ENCODE peak calls at places on chromosomes 2 and 18, in five cellular contexts. R is K562, D is H1, A is HepG2, M is GM12878. E is an unnamed sample.

GRCh38 chr18:48612917-48613316 is 74.1 kb downstream of the CTIF start:
- DNase-seq in D (no peak), R (no peak), A (no peak), M (no peak), E (no peak)

GRCh38 chr2:149132303-149132702 is 93.8 kb downstream of the LYPD6B start:
- DNase-seq in M (no peak), R (no peak), D (no peak), A (no peak), E (no peak)

GRCh38 chr2:109727929-109728447 is 66.1 kb upstream of the RGPD5 start:
- DNase-seq in D (no peak), M (no peak), R (no peak), A (no peak), E (no peak)

GRCh38 chr2:181790716-181791649 is 100.5 kb upstream of the ITPRID2 start:
- DNase-seq in D (no peak), R (peak; percentile 45), A (peak; percentile 88), M (peak; percentile 50), E (no peak)

GRCh38 chr2:234747032-234747431 is 204.8 kb upstream of the SH3BP4 start:
- DNase-seq in M (no peak), A (no peak), R (no peak), D (no peak), E (no peak)

GRCh38 chr2:148998162-148998830 is 40.2 kb upstream of the LYPD6B start:
- DNase-seq in R (no peak), A (no peak), D (no peak), M (no peak), E (no peak)

GRCh38 chr2:211982162-211982561 is 556.4 kb downstream of the ERBB4 start:
- DNase-seq in D (no peak), M (no peak), A (no peak), R (no peak), E (no peak)

GRCh38 chr2:132547089-132547687 is 122.8 kb downstream of the LYPD1 start:
- DNase-seq in R (peak; percentile 71), D (peak; percentile 29), M (peak; percentile 8), A (peak; percentile 59), E (peak; percentile 87)

GRCh38 chr2:85547859-85548607 is 9.1 kb downstream of the MAT2A start:
- DNase-seq in D (no peak), R (no peak), M (no peak), A (no peak), E (no peak)

GRCh38 chr18:37456873-37457272 is 108.7 kb downstream of the CELF4 start:
- DNase-seq in A (no peak), D (no peak), M (no peak), R (no peak), E (no peak)

GRCh38 chr2:127675335-127676261 is at the start of gene LIMS2:
- DNase-seq in R (no peak), A (no peak), D (no peak), M (no peak), E (peak; percentile 77)

GRCh38 chr18:4096501-4096900 is 358.6 kb downstream of the DLGAP1 start:
- DNase-seq in D (no peak), R (no peak), M (no peak), A (no peak), E (no peak)

GRCh38 chr2:101473911-101474751 is 781 bp downstream of the RFX8 start:
- DNase-seq in D (no peak), M (no peak), R (no peak), A (no peak), E (peak; percentile 80)

GRCh38 chr18:74290831-74291770 is 662 bp downstream of the CYB5A start:
- DNase-seq in D (peak; percentile 56), M (no peak), A (peak; percentile 34), R (no peak), E (peak; percentile 85)

GRCh38 chr2:219176818-219177593 is at the start of gene CNPPD1:
- DNase-seq in R (peak; percentile 89), A (peak; percentile 82), D (no peak), M (no peak), E (peak; percentile 84)

GRCh38 chr2:203195331-203195730 is 43.5 kb upstream of the CYP20A1 start:
- DNase-seq in M (no peak), A (no peak), D (no peak), R (no peak), E (no peak)

GRCh38 chr18:45871655-45872054 is 46.2 kb downstream of the SIGLEC15 start:
- DNase-seq in R (no peak), A (peak; percentile 12), D (no peak), M (no peak), E (no peak)

GRCh38 chr18:51009071-51009470 is 20.9 kb upstream of the SMAD4 start:
- DNase-seq in R (no peak), M (no peak), A (no peak), D (no peak), E (no peak)

GRCh38 chr2:120988741-120989555 is 253.3 kb downstream of the GLI2 start:
- DNase-seq in D (no peak), M (no peak), R (no peak), A (no peak), E (no peak)

GRCh38 chr2:33436083-33436482 is 40.4 kb upstream of the RASGRP3 start:
- DNase-seq in A (no peak), D (no peak), R (no peak), M (no peak), E (no peak)

GRCh38 chr18:58755304-58756010 is 84.2 kb downstream of the MALT1 start:
- DNase-seq in A (no peak), M (no peak), R (no peak), D (no peak), E (no peak)

GRCh38 chr18:59547691-59548182 is 149.5 kb downstream of the CCBE1 start:
- DNase-seq in M (no peak), R (peak; percentile 17), D (no peak), A (no peak), E (peak; percentile 32)

GRCh38 chr2:121075006-121075545 is 209.9 kb downstream of the TFCP2L1 start:
- DNase-seq in A (no peak), D (peak; percentile 97), M (peak; percentile 5), R (peak; percentile 92), E (peak; percentile 94)

GRCh38 chr18:63161728-63162195 is 157.8 kb downstream of the BCL2 start:
- DNase-seq in D (no peak), M (peak; percentile 98), R (peak; percentile 44), A (peak; percentile 2), E (no peak)

GRCh38 chr2:188292446-188293239 is 969 bp downstream of the GULP1 start:
- DNase-seq in R (peak; percentile 82), M (no peak), D (no peak), A (no peak), E (peak; percentile 90)

GRCh38 chr2:48845719-48846118 is 90.2 kb upstream of the LHCGR start:
- DNase-seq in A (no peak), D (no peak), M (no peak), R (no peak), E (no peak)

GRCh38 chr2:69755862-69756467 is 14.0 kb downstream of the ANXA4 start:
- DNase-seq in R (peak; percentile 36), D (no peak), A (peak; percentile 48), M (no peak), E (no peak)

GRCh38 chr2:636649-637405 is 40.4 kb downstream of the TMEM18 start:
- DNase-seq in R (peak; percentile 68), A (peak; percentile 49), M (no peak), D (peak; percentile 31), E (peak; percentile 95)

GRCh38 chr2:74658516-74658915 is 4.5 kb downstream of the SEMA4F start:
- DNase-seq in M (no peak), D (no peak), A (no peak), R (no peak), E (no peak)

GRCh38 chr2:72361516-72361915 is 213.9 kb upstream of the CYP26B1 start:
- DNase-seq in A (no peak), D (no peak), M (no peak), R (no peak), E (no peak)

DNA sequence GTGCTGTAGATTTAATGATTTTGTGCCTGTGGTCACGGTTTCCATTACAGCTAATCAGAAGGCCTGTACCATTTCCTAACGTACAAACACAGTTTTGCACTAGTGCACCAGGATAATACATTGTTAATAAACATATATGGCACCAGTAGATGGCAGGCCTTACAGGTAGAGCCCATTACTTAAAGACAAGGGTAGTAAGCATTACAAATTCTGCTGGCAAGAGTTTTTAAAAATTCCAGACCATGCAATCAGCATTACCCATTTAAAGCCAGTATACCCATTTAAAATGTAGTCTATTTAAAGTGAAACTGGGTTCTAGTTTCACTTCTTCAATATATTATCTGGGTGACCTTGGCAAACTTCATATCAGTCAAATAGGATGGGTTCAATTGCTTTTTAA is 224.2 kb downstream of the NUP35 start:
- DNase-seq in A (no peak), D (no peak), R (no peak), M (peak; percentile 38), E (no peak)
- TF ChIP-seq CREB1 in A (no peak), D (no peak), R (no peak), M (no peak), E (no peak)

DNA sequence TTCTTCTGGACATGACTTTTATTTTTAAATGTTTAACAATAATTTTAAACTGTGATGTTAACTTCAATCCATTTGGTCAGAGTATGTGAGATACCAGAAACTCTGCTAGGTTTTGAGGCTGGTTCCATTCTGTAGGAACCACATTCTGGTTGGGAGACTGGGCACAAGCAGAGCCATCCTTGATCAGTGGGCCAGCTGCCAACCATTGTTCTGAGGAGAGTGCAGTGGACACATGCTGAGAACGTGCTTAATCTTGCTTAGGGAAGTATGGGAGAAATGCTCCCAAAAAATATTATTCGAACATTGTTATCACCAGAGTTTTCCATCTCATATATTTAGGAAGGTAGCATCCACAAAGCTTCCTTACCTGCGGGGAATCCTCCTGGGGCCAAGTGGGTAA is 155.8 kb downstream of the RTN4 start:
- DNase-seq in A (no peak), D (no peak), R (no peak), M (no peak), E (no peak)
- H3K4me3 ChIP-seq in A (no peak overlapping the region), D (no peak overlapping the region), R (no peak overlapping the region), M (no peak overlapping the region), E (no peak overlapping the region)

DNA sequence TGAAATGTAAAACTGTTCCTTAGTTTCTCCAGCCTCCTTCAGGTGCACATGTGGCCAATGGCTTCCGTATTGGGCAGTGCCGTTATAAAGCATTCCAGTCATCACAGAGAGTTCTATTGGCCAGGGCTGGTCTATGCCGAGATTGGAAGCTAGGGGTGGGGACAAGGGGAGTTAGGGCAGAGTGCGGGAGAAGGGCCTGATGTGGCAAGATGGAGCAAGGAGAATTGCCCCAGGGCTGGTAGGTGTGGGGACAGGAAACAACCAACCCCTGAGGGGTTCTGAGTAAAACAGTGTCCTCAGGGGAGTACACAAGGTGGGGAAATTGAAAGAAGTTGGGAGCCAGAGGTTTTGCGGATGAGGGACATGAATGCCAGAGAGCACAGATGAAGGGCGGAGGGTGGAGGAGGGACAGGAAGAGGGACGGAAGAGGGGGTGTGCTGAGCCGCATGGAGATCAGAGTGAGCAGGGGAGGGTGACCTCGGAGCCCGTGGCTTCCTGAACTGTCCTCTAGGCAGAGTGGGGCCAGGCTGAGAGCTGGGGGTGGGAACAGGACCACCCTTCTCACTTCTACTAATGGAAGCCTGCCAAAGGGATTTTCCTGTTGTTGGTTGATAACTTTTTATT is 9.1 kb upstream of the ATP6V1C2 start:
- DNase-seq in D (no peak), R (no peak), M (no peak), A (no peak), E (peak; percentile 50)
- TF ChIP-seq CREB1 in D (no peak), R (no peak), M (no peak), A (no peak), E (no peak)

DNA sequence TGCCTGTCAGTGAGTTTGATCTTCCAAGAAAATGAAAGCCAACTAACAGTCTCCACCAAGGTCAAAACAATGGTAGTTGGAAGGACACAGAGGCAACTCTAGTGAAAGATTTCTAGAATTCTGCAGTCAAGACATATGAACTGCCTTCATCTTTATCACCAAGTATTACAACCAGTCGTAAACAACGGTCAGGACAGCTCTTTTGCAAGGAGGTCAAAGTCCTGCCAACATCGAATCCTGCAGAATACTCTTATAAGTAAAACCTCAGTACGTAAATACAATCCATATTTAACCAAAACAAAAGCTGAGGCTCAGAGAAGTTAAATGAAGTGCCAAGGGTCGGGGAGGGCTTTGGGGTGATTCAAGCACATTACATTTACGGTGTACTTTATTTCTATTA is 3.1 kb downstream of the FEZ2 start:
- DNase-seq in M (no peak), A (no peak), D (no peak), R (no peak), E (no peak)
- H3K4me3 ChIP-seq in M (no peak overlapping the region), A (no peak overlapping the region), D (no peak overlapping the region), R (no peak overlapping the region), E (no peak overlapping the region)